ENCODE peak calls at places on chromosome 2, in ten cellular contexts. Z, X, V, H, F, U, Y, T, W and D are unnamed samples.

GRCh38 chr2:30272761-30273573 is 41.6 kb downstream of the LBH start:
- DNase-seq in U (no peak), W (no peak), Y (no peak), H (no peak), X (peak), Z (no peak), F (no peak), V (no peak), T (no peak), D (no peak)

GRCh38 chr2:96832751-96833507 is 10.9 kb downstream of the ANKRD23 start:
- DNase-seq in Y (no peak), V (peak), W (peak), H (peak), X (peak), F (no peak), Z (no peak), U (peak), T (peak), D (no peak)

GRCh38 chr2:44922776-44923175 is 18.7 kb upstream of the SIX3 start:
- DNase-seq in W (no peak), V (no peak), Z (no peak), H (no peak), Y (no peak), F (no peak), U (no peak), T (no peak), X (no peak), D (no peak)

GRCh38 chr2:202774104-202774503 is 97.5 kb downstream of the ICA1L start:
- DNase-seq in X (no peak), W (no peak), T (no peak), H (no peak), V (no peak), U (no peak), Y (no peak), Z (no peak), F (no peak), D (no peak)

GRCh38 chr2:86783615-86784339 is 6.9 kb downstream of the CD8A start:
- DNase-seq in F (no peak), W (no peak), Y (no peak), T (no peak), X (no peak), U (no peak), Z (no peak), H (no peak), V (no peak), D (no peak)

GRCh38 chr2:20418519-20418918 is 28.4 kb upstream of the RHOB start:
- DNase-seq in T (no peak), H (no peak), V (no peak), F (no peak), X (no peak), U (no peak), Y (no peak), W (no peak), Z (no peak), D (no peak)

GRCh38 chr2:58466803-58467202 is 225.7 kb upstream of the FANCL start:
- DNase-seq in W (no peak), X (no peak), Z (no peak), V (no peak), U (no peak), H (no peak), F (no peak), Y (no peak), T (no peak), D (no peak)

GRCh38 chr2:189517847-189518535 is 62.6 kb downstream of the SLC40A1 start:
- DNase-seq in Z (no peak), T (no peak), F (no peak), V (no peak), Y (no peak), X (peak), W (no peak), H (no peak), U (no peak), D (no peak)

GRCh38 chr2:179917272-179917671 is 55.9 kb upstream of the ZNF385B start:
- DNase-seq in W (no peak), U (no peak), H (no peak), Y (no peak), V (no peak), X (peak), F (no peak), T (no peak), Z (no peak), D (no peak)

GRCh38 chr2:24105816-24106215 is 17.3 kb downstream of the PFN4 start:
- DNase-seq in W (no peak), F (no peak), T (no peak), Z (no peak), Y (no peak), H (no peak), X (peak), V (no peak), U (no peak), D (no peak)

GRCh38 chr2:9145109-9145751 is 61.4 kb upstream of the ASAP2 start:
- DNase-seq in V (no peak), T (no peak), U (no peak), Z (no peak), H (no peak), X (peak), Y (no peak), F (no peak), W (no peak), D (no peak)

GRCh38 chr2:202185816-202186221 is 52.6 kb downstream of the SUMO1 start:
- DNase-seq in U (no peak), V (no peak), Z (no peak), F (no peak), X (no peak), H (no peak), Y (no peak), T (no peak), W (no peak), D (no peak)

GRCh38 chr2:174957049-174957448 is 48.1 kb downstream of the CHN1 start:
- DNase-seq in U (no peak), W (no peak), Y (no peak), X (no peak), H (no peak), Z (no peak), F (no peak), T (no peak), V (no peak), D (no peak)

GRCh38 chr2:226772389-226773179 is 27.0 kb downstream of the IRS1 start:
- DNase-seq in Y (no peak), V (no peak), Z (no peak), U (no peak), T (no peak), X (no peak), H (no peak), F (peak), W (no peak), D (no peak)

GRCh38 chr2:162243305-162243693 is at the start of gene FAP:
- DNase-seq in F (no peak), T (no peak), V (no peak), W (no peak), Y (no peak), U (no peak), Z (no peak), H (no peak), X (peak), D (no peak)

GRCh38 chr2:25707927-25708326 is 34.5 kb upstream of the DTNB start:
- DNase-seq in T (no peak), X (no peak), V (no peak), U (no peak), F (no peak), W (no peak), Y (no peak), H (no peak), Z (no peak), D (no peak)

GRCh38 chr2:133884739-133885381 is 316.6 kb upstream of the NCKAP5 start:
- DNase-seq in W (no peak), X (peak), H (no peak), T (no peak), Z (no peak), F (no peak), Y (no peak), U (no peak), V (no peak), D (no peak)

GRCh38 chr2:157692768-157693167 is 64.1 kb upstream of the ACVR1C start:
- DNase-seq in F (no peak), W (no peak), Z (no peak), Y (no peak), T (no peak), X (peak), V (no peak), U (no peak), H (no peak), D (no peak)

GRCh38 chr2:144430722-144431163 is 89.2 kb downstream of the ZEB2 start:
- DNase-seq in H (no peak), U (peak), X (peak), F (no peak), Z (no peak), W (no peak), V (no peak), Y (no peak), T (no peak), D (peak)

GRCh38 chr2:8662239-8662879 is 19.5 kb upstream of the ID2 start:
- DNase-seq in Y (no peak), Z (no peak), F (no peak), T (no peak), V (no peak), W (no peak), H (no peak), X (peak), U (no peak), D (no peak)

GRCh38 chr2:216665717-216666116 is 29.6 kb downstream of the IGFBP5 start:
- DNase-seq in V (no peak), Y (no peak), H (no peak), T (no peak), X (no peak), F (no peak), W (peak), Z (no peak), U (peak), D (peak)

GRCh38 chr2:102014041-102014345 is 22.2 kb downstream of the IL1R2 start:
- DNase-seq in W (no peak), V (no peak), T (no peak), X (no peak), Z (no peak), F (no peak), U (no peak), H (no peak), Y (no peak), D (no peak)

GRCh38 chr2:152380261-152381055 is 45.5 kb downstream of the FMNL2 start:
- DNase-seq in F (no peak), Z (no peak), X (peak), H (no peak), T (no peak), W (no peak), Y (no peak), U (no peak), V (no peak), D (no peak)

GRCh38 chr2:230885467-230886130 is 20.9 kb downstream of the ITM2C start:
- DNase-seq in H (no peak), F (no peak), Z (no peak), U (peak), W (peak), Y (no peak), V (no peak), T (no peak), X (peak), D (peak)

GRCh38 chr2:109162999-109163398 is 34.0 kb downstream of the SH3RF3 start:
- DNase-seq in X (peak), H (no peak), W (no peak), F (no peak), U (no peak), Y (no peak), T (no peak), V (peak), Z (no peak), D (no peak)